ENCODE peak calls at places on chromosomes 13 and 19, in nine cellular contexts. S is brain microvascular endothelial cell, U is mucosa of descending colon, B is fibroblast of pulmonary artery, O is cardiac muscle cell, V is AG04449, W is pancreas, Q is body of pancreas, L is osteoblast. G is an unnamed sample.

GRCh38 chr13:91158015-91158390 is 189.5 kb upstream of the MIR17HG start:
- DNase-seq in W (no peak), L (no peak), B (peak), O (no peak), Q (no peak), V (no peak), S (no peak), U (no peak), G (no peak)

GRCh38 chr13:95153647-95154405 is 147.4 kb downstream of the ABCC4 start:
- DNase-seq in L (no peak), Q (no peak), U (no peak), O (no peak), B (peak), S (no peak), W (no peak), V (no peak), G (no peak)

GRCh38 chr13:97726664-97727235 is 226.7 kb upstream of the IPO5 start:
- DNase-seq in B (peak), S (no peak), W (no peak), O (no peak), L (peak), Q (peak), U (no peak), V (no peak), G (no peak)

GRCh38 chr13:110116072-110116487 is 190.9 kb downstream of the COL4A1 start:
- DNase-seq in L (peak), O (peak), S (no peak), Q (peak), W (peak), U (peak), B (peak), V (no peak), G (no peak)

GRCh38 chr19:49506575-49507105 is 5.8 kb upstream of the FCGRT start:
- DNase-seq in L (peak), B (peak), U (peak), W (peak), O (peak), Q (peak), V (no peak), S (no peak), G (no peak)

GRCh38 chr19:40613669-40614594 is 12.8 kb downstream of the LTBP4 start:
- DNase-seq in S (peak), B (peak), O (peak), W (peak), L (peak), Q (peak), U (peak), V (no peak), G (no peak)

GRCh38 chr19:50044922-50045321 is 19.1 kb downstream of the ZNF473 start:
- DNase-seq in U (no peak), S (no peak), W (no peak), L (no peak), Q (no peak), B (no peak), O (no peak), V (no peak), G (no peak)

GRCh38 chr13:60167121-60167520 is 3.4 kb upstream of the DIAPH3 start:
- DNase-seq in S (no peak), U (no peak), Q (no peak), O (no peak), W (no peak), L (no peak), V (no peak), B (no peak), G (no peak)

GRCh38 chr13:24630851-24631341 is 49.3 kb upstream of the ATP12A start:
- DNase-seq in V (no peak), L (no peak), U (no peak), S (peak), W (no peak), Q (no peak), B (peak), O (peak), G (no peak)

GRCh38 chr13:113562866-113563265 is 21.7 kb upstream of the TFDP1 start:
- DNase-seq in W (no peak), O (no peak), U (no peak), S (no peak), L (peak), B (no peak), Q (no peak), V (no peak), G (no peak)

GRCh38 chr19:56839665-56840451 is 668 bp downstream of the PEG3 start:
- DNase-seq in O (no peak), U (peak), B (peak), W (peak), L (no peak), V (no peak), S (peak), Q (peak), G (no peak)

GRCh38 chr19:49767967-49768581 is 1.3 kb downstream of the AP2A1 start:
- DNase-seq in B (no peak), V (no peak), U (no peak), O (no peak), S (no peak), L (no peak), Q (no peak), W (no peak), G (no peak)

GRCh38 chr19:31113250-31113685 is 236.0 kb downstream of the TSHZ3 start:
- DNase-seq in B (no peak), L (peak), Q (no peak), V (no peak), S (peak), U (no peak), O (no peak), W (no peak), G (peak)

DNA sequence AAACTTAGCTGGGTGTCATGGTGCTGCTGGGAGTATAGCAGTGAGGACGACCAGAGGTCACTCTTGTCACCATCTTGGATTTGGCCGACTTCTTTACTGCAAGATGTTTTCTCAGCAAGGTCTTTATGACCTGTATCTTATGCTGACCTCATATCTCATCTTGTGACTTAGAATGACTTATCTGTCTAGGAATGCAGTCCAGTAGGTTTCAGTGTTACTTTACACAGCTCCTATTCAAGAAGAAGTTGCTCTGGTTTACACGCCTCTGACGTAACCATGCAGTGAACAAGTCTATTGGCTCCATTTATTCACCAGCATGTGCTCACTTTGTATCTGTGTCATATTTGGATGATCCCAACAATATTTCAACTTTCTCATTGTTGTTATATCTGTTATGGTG is 26.7 kb downstream of the ZNF850 start:
- DNase-seq in O (no peak), S (no peak), W (no peak), Q (no peak), L (no peak), V (no peak), B (no peak), U (no peak), G (no peak)
- H3K4me3 ChIP-seq in O (no peak), S (no peak), W (no peak), Q (no peak), L (no peak), V (no peak), B (no peak), U (no peak), G (no peak)

GRCh38 chr19:47693489-47693888 is 19.7 kb upstream of the EHD2 start:
- DNase-seq in V (no peak), W (no peak), U (no peak), O (no peak), L (peak), B (no peak), Q (no peak), S (no peak), G (no peak)
- TF ChIP-seq CTCF in V (no peak), W (no peak), U (no peak), O (peak), L (no peak), B (no peak), Q (no peak), S (peak), G (no peak)

GRCh38 chr13:40968416-40969000 is 50.6 kb downstream of the ELF1 start:
- DNase-seq in V (no peak), O (no peak), W (no peak), L (no peak), Q (no peak), B (no peak), S (no peak), U (no peak), G (no peak)
- H3K4me3 ChIP-seq in V (no peak), O (no peak), W (no peak), L (no peak), Q (no peak), B (no peak), S (no peak), U (no peak), G (no peak)

GRCh38 chr13:41544824-41545707 is 87.7 kb downstream of the RGCC start:
- DNase-seq in S (no peak), W (no peak), Q (no peak), B (no peak), V (no peak), O (no peak), U (no peak), L (peak), G (no peak)
- TF ChIP-seq CTCF in S (no peak), W (no peak), Q (no peak), B (no peak), V (no peak), O (no peak), U (no peak), L (no peak), G (no peak)

GRCh38 chr19:12364391-12365093 is 941 bp downstream of the ZNF442 start:
- DNase-seq in W (no peak), V (no peak), S (peak), L (peak), U (peak), O (peak), B (peak), Q (peak), G (no peak)
- H3K4me3 ChIP-seq in W (peak), V (peak), S (peak), L (peak), U (peak), O (peak), B (peak), Q (peak), G (peak)

G was measured in LNCaP clone FGC.